ENCODE peak calls at places on chromosomes 1 and 21, in four cellular contexts. H is A549, V is WTC11, O is HepG2. Z is an unnamed sample.

GRCh38 chr1:202968895-202969295 is 1.8 kb upstream of the CYB5R1 start:
- DNase-seq in H (peak; percentile 85), V (peak; percentile 30), O (peak; percentile 78), Z (peak; percentile 74)

GRCh38 chr1:206769331-206769731 is 1.2 kb upstream of the IL19 start:
- DNase-seq in H (no peak), V (no peak), O (no peak), Z (no peak)

GRCh38 chr21:29164330-29164942 is 34.0 kb downstream of the MAP3K7CL start:
- DNase-seq in H (peak; percentile 15), V (no peak), O (peak; percentile 63), Z (no peak)

GRCh38 chr1:2072891-2073290 is 22.7 kb downstream of the PRKCZ start:
- DNase-seq in H (no peak), V (no peak), O (no peak), Z (no peak)

GRCh38 chr1:148166558-148167492 is 14.7 kb upstream of the NBPF11 start:
- DNase-seq in H (no peak), V (no peak), O (no peak), Z (no peak)

GRCh38 chr21:42997053-42997452 is 22.7 kb downstream of the PKNOX1 start:
- DNase-seq in H (no peak), V (no peak), O (no peak), Z (no peak)

GRCh38 chr1:165927169-165927568 is 99.8 kb downstream of the UCK2 start:
- DNase-seq in H (no peak), V (no peak), O (no peak), Z (no peak)

GRCh38 chr1:10646347-10646861 is 150.0 kb downstream of the CASZ1 start:
- DNase-seq in H (peak; percentile 31), V (no peak), O (no peak), Z (peak; percentile 63)

GRCh38 chr1:16013220-16013907 is 4.5 kb downstream of the HSPB7 start:
- DNase-seq in H (peak; percentile 34), V (peak; percentile 83), O (peak; percentile 60), Z (peak; percentile 95)

GRCh38 chr1:66464356-66464755 is 69.6 kb upstream of the SGIP1 start:
- DNase-seq in H (no peak), V (no peak), O (no peak), Z (no peak)

GRCh38 chr1:216722841-216723240 is 388 bp downstream of the ESRRG start:
- DNase-seq in H (no peak), V (no peak), O (no peak), Z (no peak)

GRCh38 chr1:144551543-144552424 is 40.9 kb upstream of the PPIAL4F start:
- DNase-seq in H (peak; percentile 81), V (peak; percentile 86), O (peak; percentile 66), Z (peak; percentile 82)

GRCh38 chr1:45033356-45033755 is 21.3 kb downstream of the UROD start:
- DNase-seq in H (no peak), V (no peak), O (no peak), Z (no peak)

GRCh38 chr1:29453502-29454240 is 217.3 kb downstream of the PTPRU start:
- DNase-seq in H (peak; percentile 41), V (peak; percentile 38), O (peak; percentile 70), Z (peak; percentile 88)

GRCh38 chr1:87644033-87644432 is 315.4 kb downstream of the LMO4 start:
- DNase-seq in H (no peak), V (no peak), O (no peak), Z (no peak)

GRCh38 chr21:42010507-42011493 is 640 bp upstream of the ZBTB21 start:
- DNase-seq in H (peak; percentile 7), V (peak; percentile 38), O (peak; percentile 20), Z (peak; percentile 57)

GRCh38 chr1:216032977-216033376 is 390.3 kb downstream of the USH2A start:
- DNase-seq in H (no peak), V (no peak), O (no peak), Z (no peak)

GRCh38 chr1:19478241-19478780 is 7.0 kb downstream of the CAPZB start:
- DNase-seq in H (no peak), V (no peak), O (no peak), Z (no peak)

GRCh38 chr1:233505130-233505529 is 108.8 kb upstream of the KCNK1 start:
- DNase-seq in H (no peak), V (no peak), O (no peak), Z (no peak)

GRCh38 chr1:1212780-1213152 is 1.2 kb downstream of the TNFRSF4 start:
- DNase-seq in H (no peak), V (no peak), O (no peak), Z (no peak)

GRCh38 chr1:3858231-3858981 is 1.1 kb downstream of the DFFB start:
- DNase-seq in H (no peak), V (no peak), O (peak; percentile 22), Z (peak; percentile 29)

GRCh38 chr1:236829085-236829484 is 34.0 kb downstream of the MTR start:
- DNase-seq in H (no peak), V (no peak), O (no peak), Z (no peak)

GRCh38 chr1:235954306-235955283 is 87.9 kb upstream of the LYST start:
- DNase-seq in H (no peak), V (no peak), O (peak; percentile 37), Z (no peak)

GRCh38 chr1:147129116-147129873 is 43.0 kb downstream of the PRKAB2 start:
- DNase-seq in H (no peak), V (no peak), O (no peak), Z (no peak)

GRCh38 chr1:9625761-9626160 is 25.8 kb upstream of the PIK3CD start:
- DNase-seq in H (no peak), V (no peak), O (no peak), Z (no peak)

GRCh38 chr1:199101139-199101538 is 462.3 kb downstream of the PTPRC start:
- DNase-seq in H (no peak), V (no peak), O (no peak), Z (no peak)

GRCh38 chr1:222288056-222288455 is 259.8 kb downstream of the HHIPL2 start:
- DNase-seq in H (no peak), V (no peak), O (no peak), Z (no peak)

GRCh38 chr1:39183503-39184353 is 20.8 kb upstream of the MACF1 start:
- DNase-seq in H (peak; percentile 60), V (peak; percentile 52), O (peak; percentile 90), Z (peak; percentile 50)

GRCh38 chr1:183243190-183244065 is 57.4 kb downstream of the LAMC2 start:
- DNase-seq in H (no peak), V (no peak), O (no peak), Z (no peak)

GRCh38 chr1:6998267-6998666 is 213.0 kb downstream of the CAMTA1 start:
- DNase-seq in H (peak; percentile 13), V (peak; percentile 47), O (peak; percentile 30), Z (peak; percentile 30)

GRCh38 chr1:6995789-6996188 is 210.5 kb downstream of the CAMTA1 start:
- DNase-seq in H (no peak), V (no peak), O (no peak), Z (no peak)

GRCh38 chr1:6999826-7000225 is 214.6 kb downstream of the CAMTA1 start:
- DNase-seq in H (no peak), V (no peak), O (no peak), Z (no peak)

GRCh38 chr1:7000720-7001119 is 215.5 kb downstream of the CAMTA1 start:
- DNase-seq in H (no peak), V (no peak), O (no peak), Z (no peak)

DNA sequence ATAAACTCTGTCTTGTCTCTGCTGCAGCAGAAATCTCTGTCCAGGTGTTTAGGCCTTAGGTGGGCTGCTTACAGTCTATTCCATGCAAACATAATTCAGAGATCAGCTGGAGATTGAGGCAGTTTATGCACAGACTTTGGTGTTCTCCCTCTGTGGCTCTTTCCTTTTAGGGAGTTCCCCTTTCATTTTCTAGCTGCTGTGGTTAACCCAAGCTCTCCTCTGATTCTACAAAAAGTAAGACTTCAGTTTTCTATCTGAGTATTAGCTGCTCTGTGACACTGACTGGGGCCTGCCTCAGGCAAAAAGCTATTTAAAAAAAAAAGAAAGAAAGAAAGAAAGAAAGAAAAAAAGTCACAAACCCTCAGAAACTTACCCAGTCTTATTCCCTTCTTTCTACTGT is 211.1 kb downstream of the CAMTA1 start:
- DNase-seq in H (no peak), V (no peak), O (no peak), Z (no peak)
- TF ChIP-seq HMGXB4 in H (no peak), V (no peak), O (no peak), Z (no peak)

GRCh38 chr1:100448371-100448770 is 89.6 kb upstream of the GPR88 start:
- DNase-seq in H (no peak), V (no peak), O (no peak), Z (no peak)

GRCh38 chr1:100443739-100444571 is 91.6 kb downstream of the CDC14A start:
- DNase-seq in H (no peak), V (no peak), O (no peak), Z (no peak)

GRCh38 chr1:100445565-100445964 is 92.4 kb upstream of the GPR88 start:
- DNase-seq in H (no peak), V (no peak), O (no peak), Z (no peak)

GRCh38 chr1:100452641-100453040 is 85.3 kb upstream of the GPR88 start:
- DNase-seq in H (no peak), V (no peak), O (no peak), Z (no peak)

GRCh38 chr1:100449477-100449876 is 88.5 kb upstream of the GPR88 start:
- DNase-seq in H (no peak), V (no peak), O (no peak), Z (no peak)
- TF ChIP-seq HMGXB4 in H (no peak), V (no peak), O (no peak), Z (no peak)

GRCh38 chr1:155086182-155086741 is 7.6 kb downstream of the EFNA3 start:
- DNase-seq in H (peak; percentile 82), V (peak; percentile 93), O (no peak), Z (peak; percentile 82)
- TF ChIP-seq HMGXB4 in H (no peak), V (no peak), O (peak; percentile 76), Z (no peak)

DNA sequence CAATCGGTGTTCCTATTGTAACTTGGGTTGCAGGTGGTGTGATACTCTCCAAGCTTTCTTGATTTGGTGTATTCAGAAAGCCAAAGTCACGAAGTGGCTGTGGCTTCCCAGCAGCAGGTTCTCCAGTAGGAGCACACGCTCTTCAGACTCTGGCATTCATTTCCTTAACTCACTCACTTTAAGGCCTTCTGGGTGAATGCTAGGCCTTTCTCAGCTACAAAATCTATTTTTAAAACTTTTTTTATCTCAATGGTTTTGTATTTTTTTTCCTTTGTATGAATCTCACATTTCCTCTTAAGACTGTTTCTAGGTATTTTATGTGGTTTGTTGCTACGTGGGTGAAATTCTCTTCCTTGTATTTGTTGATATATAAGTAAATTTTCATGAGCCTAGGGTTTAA is 22.9 kb upstream of the PKN2 start:
- DNase-seq in H (no peak), V (no peak), O (no peak), Z (no peak)
- TF ChIP-seq HMGXB4 in H (no peak), V (no peak), O (no peak), Z (no peak)

DNA sequence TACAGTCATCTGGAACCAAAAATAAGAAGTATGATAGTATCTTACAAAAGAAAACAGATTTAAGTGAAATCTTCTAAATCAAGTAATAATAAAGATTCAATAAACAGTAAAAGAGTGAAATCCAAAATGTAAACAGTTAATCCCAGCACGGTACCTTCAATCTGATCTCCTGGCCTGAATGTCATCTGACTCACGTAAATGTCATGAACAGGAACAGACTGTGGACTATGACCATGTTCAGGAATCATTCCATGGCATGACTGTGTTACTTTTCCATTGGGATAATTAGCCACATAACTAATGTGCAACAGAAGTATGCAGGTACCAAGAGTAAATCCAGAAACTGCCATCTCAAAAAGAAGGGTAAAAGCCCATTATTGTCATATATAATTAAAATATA is 18.0 kb downstream of the FRRS1 start:
- DNase-seq in H (no peak), V (no peak), O (peak; percentile 72), Z (no peak)
- TF ChIP-seq HMGXB4 in H (no peak), V (no peak), O (no peak), Z (no peak)